ENCODE peak calls at places on chromosome 22, in five cellular contexts. Q is fibroblast of gingiva, C is fibroblast of lung, Z is neural crest cell, S is H1. H is an unnamed sample.

GRCh38 chr22:49975543-49976389 is 15.2 kb downstream of the PIM3 start:
- DNase-seq in Z (peak), Q (peak), S (peak), C (no peak), H (no peak)

GRCh38 chr22:37370306-37370979 is 56.8 kb downstream of the ELFN2 start:
- DNase-seq in Z (no peak), C (no peak), Q (no peak), S (no peak), H (no peak)

GRCh38 chr22:26406118-26406517 is 22.9 kb upstream of the ASPHD2 start:
- DNase-seq in S (no peak), Q (peak), C (peak), Z (no peak), H (peak)

GRCh38 chr22:37147186-37147990 is 2.3 kb downstream of the IL2RB start:
- DNase-seq in S (no peak), Z (no peak), C (no peak), Q (no peak), H (no peak)

GRCh38 chr22:41237707-41238569 is 2.8 kb downstream of the CHADL start:
- DNase-seq in Z (peak), S (peak), C (peak), Q (no peak), H (no peak)

GRCh38 chr22:34878996-34879395 is 187.0 kb upstream of the ISX start:
- DNase-seq in S (no peak), Z (no peak), Q (no peak), C (no peak), H (no peak)

GRCh38 chr22:37643225-37643847 is 3.9 kb downstream of the SH3BP1 start:
- DNase-seq in Z (peak), S (peak), C (peak), Q (peak), H (peak)

GRCh38 chr22:18120941-18121340 is 10.3 kb downstream of the TUBA8 start:
- DNase-seq in Q (no peak), S (no peak), Z (no peak), C (no peak), H (no peak)

GRCh38 chr22:43878831-43879550 is 12.8 kb downstream of the PNPLA5 start:
- DNase-seq in Z (no peak), C (no peak), Q (no peak), S (no peak), H (no peak)

H was measured in H4.